ENCODE peak calls at places on chromosomes 6 and 20, in eight cellular contexts. K, A, S, Z, W, G, Y and F are unnamed samples.

GRCh38 chr6:5214570-5215052 is 46.1 kb downstream of the LYRM4 start:
- DNase-seq in Z (peak), K (no peak), G (peak), W (peak), Y (peak), S (no peak), A (peak), F (no peak)

GRCh38 chr20:49768204-49769124 is 44.2 kb upstream of the SLC9A8 start:
- DNase-seq in A (peak), S (peak), W (no peak), K (no peak), Y (no peak), Z (peak), G (no peak), F (no peak)

GRCh38 chr20:44961868-44962267 is 1.7 kb upstream of the TOMM34 start:
- DNase-seq in Z (no peak), Y (no peak), G (no peak), S (no peak), W (no peak), K (no peak), A (no peak), F (no peak)

GRCh38 chr6:84762941-84763396 is 1.4 kb downstream of the TBX18 start:
- DNase-seq in A (peak), Z (no peak), W (peak), G (peak), S (no peak), K (peak), Y (no peak), F (no peak)

GRCh38 chr6:19070520-19070919 is 683.4 kb downstream of the RNF144B start:
- DNase-seq in Y (no peak), K (no peak), G (no peak), S (no peak), W (no peak), Z (no peak), A (no peak), F (no peak)

GRCh38 chr6:152173957-152174356 is 366.5 kb downstream of the ESR1 start:
- DNase-seq in A (no peak), K (no peak), G (no peak), Y (no peak), W (no peak), S (no peak), Z (no peak), F (no peak)

GRCh38 chr6:7747016-7747415 is 21.1 kb downstream of the BMP6 start:
- DNase-seq in S (no peak), G (no peak), Z (no peak), W (no peak), A (no peak), K (no peak), Y (no peak), F (no peak)

GRCh38 chr6:35970181-35970580 is 49.3 kb upstream of the SRPK1 start:
- DNase-seq in S (no peak), G (no peak), K (no peak), A (no peak), W (no peak), Z (no peak), Y (no peak), F (no peak)

GRCh38 chr6:140269766-140270165 is 895.3 kb upstream of the CITED2 start:
- DNase-seq in Y (no peak), W (no peak), A (no peak), Z (peak), K (no peak), S (no peak), G (no peak), F (no peak)

GRCh38 chr20:59939052-59939878 is 840 bp downstream of the PPP1R3D start:
- DNase-seq in W (peak), A (peak), Z (peak), S (no peak), G (no peak), K (no peak), Y (no peak), F (no peak)

GRCh38 chr6:55141611-55142010 is 32.7 kb upstream of the HCRTR2 start:
- DNase-seq in G (no peak), W (no peak), Y (no peak), S (no peak), A (no peak), Z (no peak), K (no peak), F (no peak)

GRCh38 chr6:26087284-26088115 is at the start of gene HFE:
- DNase-seq in A (peak), K (no peak), G (peak), Z (peak), W (peak), S (peak), Y (peak), F (peak)